ENCODE peak calls at places on chromosome 12, in five cellular contexts. One of them, this sample, is unnamed. For H3K4me1, the result is how much of the 10 kb centered on the place peaks cover.

GRCh38 chr12:128798543-128799341 is 25.0 kb downstream of the SLC15A4 start:
- DNase-seq in Peyer's patch: no peak
- DNase-seq in uterus: no peak
- DNase-seq in A549: no peak
- DNase-seq in adipocyte: no peak
- DNase-seq in this sample: peak

GRCh38 chr12:52543985-52544888 is 8.7 kb downstream of the KRT71 start:
- DNase-seq in Peyer's patch: no peak
- DNase-seq in uterus: no peak
- DNase-seq in A549: peak
- DNase-seq in adipocyte: no peak
- DNase-seq in this sample: no peak

GRCh38 chr12:52202361-52203078 is 10.7 kb upstream of the KRT80 start:
- DNase-seq in Peyer's patch: peak
- DNase-seq in uterus: no peak
- DNase-seq in A549: no peak
- DNase-seq in adipocyte: no peak
- DNase-seq in this sample: no peak

GRCh38 chr12:25283006-25283405 is 32.3 kb upstream of the KRAS start:
- DNase-seq in Peyer's patch: no peak
- DNase-seq in uterus: no peak
- DNase-seq in A549: no peak
- DNase-seq in adipocyte: no peak
- DNase-seq in this sample: no peak

GRCh38 chr12:4379410-4379809 is at the start of gene FGF23:
- DNase-seq in Peyer's patch: no peak
- DNase-seq in uterus: no peak
- DNase-seq in A549: no peak
- DNase-seq in adipocyte: no peak
- DNase-seq in this sample: no peak

GRCh38 chr12:106709068-106709511 is 65.4 kb upstream of the RIC8B start:
- DNase-seq in Peyer's patch: no peak
- DNase-seq in uterus: no peak
- DNase-seq in A549: peak
- DNase-seq in adipocyte: no peak
- DNase-seq in this sample: no peak

GRCh38 chr12:56143225-56143624 is 9.2 kb upstream of the MYL6B start:
- DNase-seq in Peyer's patch: no peak
- DNase-seq in uterus: no peak
- DNase-seq in A549: no peak
- DNase-seq in adipocyte: no peak
- DNase-seq in this sample: no peak

GRCh38 chr12:26334621-26335124 is 139.3 kb downstream of the SSPN start:
- DNase-seq in Peyer's patch: no peak
- DNase-seq in uterus: no peak
- DNase-seq in A549: no peak
- DNase-seq in adipocyte: no peak
- DNase-seq in this sample: peak

GRCh38 chr12:19222566-19222965 is 93.0 kb downstream of the PLEKHA5 start:
- DNase-seq in Peyer's patch: no peak
- DNase-seq in uterus: no peak
- DNase-seq in A549: no peak
- DNase-seq in adipocyte: no peak
- DNase-seq in this sample: no peak

GRCh38 chr12:58086930-58087329 is 145.6 kb downstream of the ATP23 start:
- DNase-seq in Peyer's patch: no peak
- DNase-seq in uterus: no peak
- DNase-seq in A549: no peak
- DNase-seq in adipocyte: no peak
- DNase-seq in this sample: no peak

GRCh38 chr12:111369496-111370220 is 763 bp upstream of the PHETA1 start:
- DNase-seq in Peyer's patch: no peak
- DNase-seq in uterus: no peak
- DNase-seq in A549: no peak
- DNase-seq in adipocyte: no peak
- DNase-seq in this sample: no peak

GRCh38 chr12:17015501-17015900 is 409.5 kb upstream of the LMO3 start:
- DNase-seq in Peyer's patch: no peak
- DNase-seq in uterus: no peak
- DNase-seq in A549: no peak
- DNase-seq in adipocyte: no peak
- DNase-seq in this sample: no peak

GRCh38 chr12:85971800-85972199 is 97.7 kb downstream of the NTS start:
- DNase-seq in Peyer's patch: no peak
- DNase-seq in uterus: no peak
- DNase-seq in A549: no peak
- DNase-seq in adipocyte: no peak
- DNase-seq in this sample: no peak

GRCh38 chr12:95802482-95803264 is 12.1 kb upstream of the NTN4 start:
- DNase-seq in Peyer's patch: no peak
- DNase-seq in uterus: no peak
- DNase-seq in A549: peak
- DNase-seq in adipocyte: peak
- DNase-seq in this sample: no peak

GRCh38 chr12:18906354-18906753 is 168.4 kb downstream of the CAPZA3 start:
- DNase-seq in Peyer's patch: no peak
- DNase-seq in uterus: no peak
- DNase-seq in A549: no peak
- DNase-seq in adipocyte: no peak
- DNase-seq in this sample: no peak

GRCh38 chr12:64665506-64665905 is 55.2 kb downstream of the RASSF3 start:
- DNase-seq in Peyer's patch: no peak
- DNase-seq in uterus: no peak
- DNase-seq in A549: no peak
- DNase-seq in adipocyte: no peak
- DNase-seq in this sample: no peak
- H3K4me1 ChIP-seq in Peyer's patch: under half
- H3K4me1 ChIP-seq in uterus: under half
- H3K4me1 ChIP-seq in A549: half or more
- H3K4me1 ChIP-seq in adipocyte: under half
- H3K4me1 ChIP-seq in this sample: under half

GRCh38 chr12:79409562-79409961 is 281.2 kb downstream of the PAWR start:
- DNase-seq in Peyer's patch: no peak
- DNase-seq in uterus: no peak
- DNase-seq in A549: no peak
- DNase-seq in adipocyte: peak
- DNase-seq in this sample: no peak
- H3K4me1 ChIP-seq in Peyer's patch: under half
- H3K4me1 ChIP-seq in uterus: under half
- H3K4me1 ChIP-seq in A549: under half
- H3K4me1 ChIP-seq in adipocyte: under half
- H3K4me1 ChIP-seq in this sample: under half

GRCh38 chr12:79086546-79086945 is 222.0 kb downstream of the SYT1 start:
- DNase-seq in Peyer's patch: no peak
- DNase-seq in uterus: no peak
- DNase-seq in A549: no peak
- DNase-seq in adipocyte: peak
- DNase-seq in this sample: no peak
- H3K4me1 ChIP-seq in Peyer's patch: under half
- H3K4me1 ChIP-seq in uterus: under half
- H3K4me1 ChIP-seq in A549: under half
- H3K4me1 ChIP-seq in adipocyte: under half
- H3K4me1 ChIP-seq in this sample: under half

DNA sequence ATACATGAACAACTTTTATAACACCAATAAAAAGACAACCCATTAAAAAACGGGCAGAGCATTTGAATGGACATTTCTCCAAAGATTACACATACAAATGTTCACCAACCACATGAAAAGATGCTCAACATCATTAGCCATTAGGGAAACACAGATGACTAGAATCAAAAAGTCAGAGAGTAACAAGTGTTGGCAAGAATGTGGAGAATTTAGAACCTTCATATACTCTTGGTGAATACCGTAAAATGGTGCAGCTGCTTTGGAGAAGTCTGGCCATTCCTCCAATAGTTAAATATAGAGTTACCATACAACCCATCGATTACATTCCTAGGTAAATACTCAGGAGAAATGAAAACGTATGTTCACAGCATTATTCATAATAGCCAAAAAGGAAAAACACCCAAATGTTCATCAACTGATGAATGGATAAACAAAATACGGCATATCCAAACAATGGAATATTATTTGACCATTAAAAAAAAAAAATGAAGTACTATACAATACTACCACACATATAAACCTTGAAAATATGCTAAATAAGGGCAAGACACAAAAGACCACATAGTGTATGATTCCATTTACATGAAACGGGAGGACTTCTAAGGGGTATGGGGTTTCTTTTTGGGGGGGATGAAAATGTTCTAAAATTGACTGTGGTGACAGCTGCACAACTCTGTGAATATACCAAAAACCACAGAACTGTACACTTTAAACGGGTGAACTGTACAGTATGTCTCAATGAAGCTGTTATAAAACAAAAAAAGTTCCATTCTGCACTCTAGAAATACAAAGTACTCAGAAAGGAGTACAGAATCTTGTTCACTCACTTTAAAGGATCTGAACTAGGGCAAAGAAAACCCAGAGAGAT is 3.2 kb downstream of the CORO1C start:
- DNase-seq in Peyer's patch: no peak
- DNase-seq in uterus: no peak
- DNase-seq in A549: no peak
- DNase-seq in adipocyte: no peak
- DNase-seq in this sample: no peak
- H3K4me1 ChIP-seq in Peyer's patch: under half
- H3K4me1 ChIP-seq in uterus: under half
- H3K4me1 ChIP-seq in A549: half or more
- H3K4me1 ChIP-seq in adipocyte: half or more
- H3K4me1 ChIP-seq in this sample: half or more

DNA sequence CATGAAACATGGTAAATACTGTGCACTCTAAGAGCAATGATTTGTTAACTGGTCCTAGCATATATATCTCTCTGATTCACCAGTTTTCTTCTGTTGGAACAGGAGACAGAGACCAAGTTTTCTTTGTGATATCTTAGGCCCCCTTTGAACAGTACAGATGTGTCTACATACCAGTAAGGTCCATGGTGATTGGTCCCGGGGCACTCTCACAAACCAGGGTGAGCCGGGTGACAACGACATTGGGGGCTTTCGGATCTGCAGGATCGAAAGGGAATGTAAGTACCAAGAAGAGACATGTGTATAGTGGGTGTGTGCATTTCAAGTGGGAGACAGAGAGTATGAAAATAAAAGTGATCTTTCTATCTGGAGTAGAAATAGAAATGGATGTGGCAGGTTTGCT is 11.3 kb upstream of the ERP27 start:
- DNase-seq in Peyer's patch: no peak
- DNase-seq in uterus: no peak
- DNase-seq in A549: no peak
- DNase-seq in adipocyte: no peak
- DNase-seq in this sample: no peak
- H3K4me1 ChIP-seq in Peyer's patch: under half
- H3K4me1 ChIP-seq in uterus: under half
- H3K4me1 ChIP-seq in A549: under half
- H3K4me1 ChIP-seq in adipocyte: under half
- H3K4me1 ChIP-seq in this sample: under half

GRCh38 chr12:121238604-121239334 is 28.8 kb downstream of the P2RX4 start:
- DNase-seq in Peyer's patch: no peak
- DNase-seq in uterus: no peak
- DNase-seq in A549: no peak
- DNase-seq in adipocyte: no peak
- DNase-seq in this sample: no peak

GRCh38 chr12:121241203-121241970 is 31.5 kb downstream of the P2RX4 start:
- DNase-seq in Peyer's patch: no peak
- DNase-seq in uterus: peak
- DNase-seq in A549: no peak
- DNase-seq in adipocyte: no peak
- DNase-seq in this sample: no peak

GRCh38 chr12:121240484-121241202 is 30.7 kb downstream of the P2RX4 start:
- DNase-seq in Peyer's patch: peak
- DNase-seq in uterus: peak
- DNase-seq in A549: no peak
- DNase-seq in adipocyte: peak
- DNase-seq in this sample: peak

GRCh38 chr12:121239335-121239678 is 29.4 kb downstream of the P2RX4 start:
- DNase-seq in Peyer's patch: no peak
- DNase-seq in uterus: no peak
- DNase-seq in A549: no peak
- DNase-seq in adipocyte: no peak
- DNase-seq in this sample: no peak

DNA sequence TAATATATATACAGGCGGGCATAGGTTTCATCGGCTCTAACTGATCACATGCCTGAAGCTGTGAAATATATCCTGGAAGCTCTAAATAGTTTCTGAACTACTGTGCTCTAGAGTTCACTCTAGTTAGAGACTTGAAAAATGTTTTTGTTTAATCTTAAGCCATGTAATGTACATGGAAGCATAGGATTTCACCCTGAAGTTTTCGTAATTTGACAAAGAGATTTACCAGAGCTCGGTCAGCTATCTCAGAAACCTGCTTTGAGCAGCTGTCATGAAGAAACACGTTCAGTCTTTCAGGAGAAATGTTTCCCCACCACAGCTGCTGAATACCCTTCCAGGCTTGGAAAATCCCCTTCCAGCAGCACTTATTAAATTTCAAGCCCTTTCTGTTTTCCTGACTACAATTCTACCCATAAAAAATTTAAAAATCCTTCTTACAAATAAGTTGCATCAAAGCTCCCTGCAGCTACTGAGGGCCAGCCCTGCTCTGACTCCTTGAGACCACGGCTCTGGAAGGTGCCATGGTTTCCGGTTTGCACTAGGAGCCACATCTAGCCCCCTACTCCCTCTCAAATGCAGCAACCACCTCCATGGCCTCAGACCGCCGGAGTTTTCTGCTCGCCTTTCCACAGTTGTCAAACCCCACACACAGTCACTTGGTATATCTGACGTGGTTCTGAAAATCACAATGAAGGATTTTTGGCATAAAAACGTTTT is 29.9 kb downstream of the P2RX4 start:
- DNase-seq in Peyer's patch: no peak
- DNase-seq in uterus: no peak
- DNase-seq in A549: no peak
- DNase-seq in adipocyte: no peak
- DNase-seq in this sample: no peak
- H3K4me1 ChIP-seq in Peyer's patch: under half
- H3K4me1 ChIP-seq in uterus: under half
- H3K4me1 ChIP-seq in A549: under half
- H3K4me1 ChIP-seq in adipocyte: under half
- H3K4me1 ChIP-seq in this sample: under half

GRCh38 chr12:46550266-46550879 is 177.8 kb upstream of the SLC38A2 start:
- DNase-seq in Peyer's patch: no peak
- DNase-seq in uterus: no peak
- DNase-seq in A549: no peak
- DNase-seq in adipocyte: no peak
- DNase-seq in this sample: no peak
- H3K4me1 ChIP-seq in Peyer's patch: under half
- H3K4me1 ChIP-seq in uterus: under half
- H3K4me1 ChIP-seq in A549: under half
- H3K4me1 ChIP-seq in adipocyte: half or more
- H3K4me1 ChIP-seq in this sample: half or more

GRCh38 chr12:46107591-46107990 is 117.2 kb upstream of the SCAF11 start:
- DNase-seq in Peyer's patch: no peak
- DNase-seq in uterus: no peak
- DNase-seq in A549: no peak
- DNase-seq in adipocyte: no peak
- DNase-seq in this sample: no peak
- H3K4me1 ChIP-seq in Peyer's patch: under half
- H3K4me1 ChIP-seq in uterus: under half
- H3K4me1 ChIP-seq in A549: under half
- H3K4me1 ChIP-seq in adipocyte: under half
- H3K4me1 ChIP-seq in this sample: under half

This sample was measured in gastrocnemius medialis.